ENCODE peak calls at places on chromosome 1, in seven cellular contexts. One of them, this sample, is unnamed.

GRCh38 chr1:27021347-27022031 is 8.8 kb upstream of the TENT5B start:
- DNase-seq in dorsolateral prefrontal cortex: no peak
- DNase-seq in C1 segment of cervical spinal cord: no peak
- DNase-seq in aorta: no peak
- DNase-seq in mammary epithelial cell: no peak
- DNase-seq in fibroblast of the aortic adventitia: peak; percentile 40
- DNase-seq in adrenal gland: no peak
- DNase-seq in this sample: no peak

GRCh38 chr1:174743654-174744561 is 255.8 kb upstream of the CACYBP start:
- DNase-seq in aorta: no peak
- DNase-seq in C1 segment of cervical spinal cord: no peak
- DNase-seq in mammary epithelial cell: peak; percentile 28
- DNase-seq in fibroblast of the aortic adventitia: peak; percentile 74
- DNase-seq in adrenal gland: no peak
- DNase-seq in dorsolateral prefrontal cortex: no peak
- DNase-seq in this sample: no peak

GRCh38 chr1:245207801-245208200 is 53.0 kb downstream of the KIF26B start:
- DNase-seq in mammary epithelial cell: no peak
- DNase-seq in dorsolateral prefrontal cortex: no peak
- DNase-seq in fibroblast of the aortic adventitia: no peak
- DNase-seq in adrenal gland: no peak
- DNase-seq in C1 segment of cervical spinal cord: no peak
- DNase-seq in aorta: no peak
- DNase-seq in this sample: no peak

GRCh38 chr1:183021405-183022201 is 1.6 kb upstream of the LAMC1 start:
- DNase-seq in dorsolateral prefrontal cortex: no peak
- DNase-seq in adrenal gland: no peak
- DNase-seq in aorta: no peak
- DNase-seq in fibroblast of the aortic adventitia: no peak
- DNase-seq in C1 segment of cervical spinal cord: no peak
- DNase-seq in mammary epithelial cell: no peak
- DNase-seq in this sample: no peak

GRCh38 chr1:183480971-183481431 is 8.7 kb downstream of the SMG7 start:
- DNase-seq in fibroblast of the aortic adventitia: peak; percentile 31
- DNase-seq in dorsolateral prefrontal cortex: no peak
- DNase-seq in C1 segment of cervical spinal cord: no peak
- DNase-seq in mammary epithelial cell: peak; percentile 9
- DNase-seq in aorta: no peak
- DNase-seq in adrenal gland: no peak
- DNase-seq in this sample: no peak

GRCh38 chr1:223068913-223069312 is 74.1 kb downstream of the TLR5 start:
- DNase-seq in fibroblast of the aortic adventitia: no peak
- DNase-seq in dorsolateral prefrontal cortex: no peak
- DNase-seq in adrenal gland: no peak
- DNase-seq in C1 segment of cervical spinal cord: no peak
- DNase-seq in mammary epithelial cell: no peak
- DNase-seq in aorta: no peak
- DNase-seq in this sample: no peak

GRCh38 chr1:111789666-111790316 is 34.1 kb downstream of the DDX20 start:
- DNase-seq in adrenal gland: no peak
- DNase-seq in fibroblast of the aortic adventitia: peak; percentile 82
- DNase-seq in mammary epithelial cell: no peak
- DNase-seq in dorsolateral prefrontal cortex: no peak
- DNase-seq in aorta: no peak
- DNase-seq in C1 segment of cervical spinal cord: no peak
- DNase-seq in this sample: no peak

GRCh38 chr1:27623327-27624212 is 11.4 kb downstream of the FGR start:
- DNase-seq in fibroblast of the aortic adventitia: no peak
- DNase-seq in dorsolateral prefrontal cortex: no peak
- DNase-seq in C1 segment of cervical spinal cord: no peak
- DNase-seq in aorta: no peak
- DNase-seq in adrenal gland: no peak
- DNase-seq in mammary epithelial cell: no peak
- DNase-seq in this sample: no peak

GRCh38 chr1:197972406-197972805 is 55.2 kb downstream of the LHX9 start:
- DNase-seq in dorsolateral prefrontal cortex: no peak
- DNase-seq in fibroblast of the aortic adventitia: no peak
- DNase-seq in mammary epithelial cell: no peak
- DNase-seq in aorta: no peak
- DNase-seq in C1 segment of cervical spinal cord: no peak
- DNase-seq in adrenal gland: no peak
- DNase-seq in this sample: no peak

GRCh38 chr1:29415156-29415830 is 179.0 kb downstream of the PTPRU start:
- DNase-seq in adrenal gland: no peak
- DNase-seq in mammary epithelial cell: peak; percentile 27
- DNase-seq in C1 segment of cervical spinal cord: no peak
- DNase-seq in dorsolateral prefrontal cortex: no peak
- DNase-seq in fibroblast of the aortic adventitia: no peak
- DNase-seq in aorta: no peak
- DNase-seq in this sample: no peak